ENCODE peak calls at places on chromosomes 11 and 22, in nine cellular contexts. One of them, this sample, is unnamed.

GRCh38 chr11:8927233-8927632 is 5.5 kb downstream of the C11orf16 start:
- DNase-seq in NT2/D1: no peak
- DNase-seq in neural progenitor cell: no peak
- DNase-seq in SK-N-SH: no peak
- DNase-seq in IMR-90: no peak
- DNase-seq in neuronal stem cell: no peak
- DNase-seq in H1: no peak
- DNase-seq in fibroblast of lung: no peak
- DNase-seq in HCT116: no peak
- DNase-seq in this sample: no peak

GRCh38 chr11:2465201-2466068 is 20.6 kb downstream of the KCNQ1 start:
- DNase-seq in NT2/D1: no peak
- DNase-seq in neural progenitor cell: no peak
- DNase-seq in SK-N-SH: no peak
- DNase-seq in IMR-90: no peak
- DNase-seq in neuronal stem cell: no peak
- DNase-seq in H1: no peak
- DNase-seq in fibroblast of lung: no peak
- DNase-seq in HCT116: no peak
- DNase-seq in this sample: no peak

GRCh38 chr11:102603091-102603490 is 22.0 kb downstream of the MMP20 start:
- DNase-seq in NT2/D1: no peak
- DNase-seq in neural progenitor cell: peak
- DNase-seq in SK-N-SH: no peak
- DNase-seq in IMR-90: peak
- DNase-seq in neuronal stem cell: no peak
- DNase-seq in H1: no peak
- DNase-seq in fibroblast of lung: peak
- DNase-seq in HCT116: peak
- DNase-seq in this sample: no peak

GRCh38 chr11:2534131-2534956 is 89.5 kb downstream of the KCNQ1 start:
- DNase-seq in NT2/D1: no peak
- DNase-seq in neural progenitor cell: no peak
- DNase-seq in SK-N-SH: no peak
- DNase-seq in IMR-90: no peak
- DNase-seq in neuronal stem cell: no peak
- DNase-seq in H1: no peak
- DNase-seq in fibroblast of lung: peak
- DNase-seq in HCT116: peak
- DNase-seq in this sample: peak

GRCh38 chr11:11451501-11452005 is 98.5 kb upstream of the CSNK2A3 start:
- DNase-seq in NT2/D1: no peak
- DNase-seq in neural progenitor cell: no peak
- DNase-seq in SK-N-SH: no peak
- DNase-seq in IMR-90: peak
- DNase-seq in neuronal stem cell: no peak
- DNase-seq in H1: no peak
- DNase-seq in fibroblast of lung: no peak
- DNase-seq in HCT116: peak
- DNase-seq in this sample: no peak

GRCh38 chr11:61955416-61956135 is 5.4 kb downstream of the BEST1 start:
- DNase-seq in NT2/D1: no peak
- DNase-seq in neural progenitor cell: peak
- DNase-seq in SK-N-SH: no peak
- DNase-seq in IMR-90: no peak
- DNase-seq in neuronal stem cell: peak
- DNase-seq in H1: peak
- DNase-seq in fibroblast of lung: no peak
- DNase-seq in HCT116: no peak
- DNase-seq in this sample: peak

GRCh38 chr11:62792193-62792575 is 378 bp upstream of the TMEM223 start:
- DNase-seq in NT2/D1: no peak
- DNase-seq in neural progenitor cell: peak
- DNase-seq in SK-N-SH: peak
- DNase-seq in IMR-90: peak
- DNase-seq in neuronal stem cell: no peak
- DNase-seq in H1: no peak
- DNase-seq in fibroblast of lung: peak
- DNase-seq in HCT116: no peak
- DNase-seq in this sample: peak

GRCh38 chr11:46277623-46278386 is at the start of gene CREB3L1:
- DNase-seq in NT2/D1: no peak
- DNase-seq in neural progenitor cell: peak
- DNase-seq in SK-N-SH: peak
- DNase-seq in IMR-90: no peak
- DNase-seq in neuronal stem cell: no peak
- DNase-seq in H1: no peak
- DNase-seq in fibroblast of lung: peak
- DNase-seq in HCT116: no peak
- DNase-seq in this sample: peak

GRCh38 chr11:36447947-36448346 is 62.1 kb downstream of the TRAF6 start:
- DNase-seq in NT2/D1: no peak
- DNase-seq in neural progenitor cell: no peak
- DNase-seq in SK-N-SH: no peak
- DNase-seq in IMR-90: no peak
- DNase-seq in neuronal stem cell: no peak
- DNase-seq in H1: no peak
- DNase-seq in fibroblast of lung: no peak
- DNase-seq in HCT116: no peak
- DNase-seq in this sample: no peak

GRCh38 chr11:96001037-96001436 is 77.1 kb upstream of the MTMR2 start:
- DNase-seq in NT2/D1: no peak
- DNase-seq in neural progenitor cell: no peak
- DNase-seq in SK-N-SH: no peak
- DNase-seq in IMR-90: peak
- DNase-seq in neuronal stem cell: no peak
- DNase-seq in H1: no peak
- DNase-seq in fibroblast of lung: peak
- DNase-seq in HCT116: no peak
- DNase-seq in this sample: peak

GRCh38 chr22:38230108-38230825 is 28.5 kb downstream of the MAFF start:
- DNase-seq in NT2/D1: peak
- DNase-seq in neural progenitor cell: peak
- DNase-seq in SK-N-SH: no peak
- DNase-seq in IMR-90: no peak
- DNase-seq in neuronal stem cell: no peak
- DNase-seq in H1: no peak
- DNase-seq in fibroblast of lung: no peak
- DNase-seq in HCT116: no peak
- DNase-seq in this sample: no peak

GRCh38 chr11:134277176-134278001 is 1.2 kb downstream of the GLB1L3 start:
- DNase-seq in NT2/D1: no peak
- DNase-seq in neural progenitor cell: peak
- DNase-seq in SK-N-SH: no peak
- DNase-seq in IMR-90: no peak
- DNase-seq in neuronal stem cell: no peak
- DNase-seq in H1: no peak
- DNase-seq in fibroblast of lung: no peak
- DNase-seq in HCT116: no peak
- DNase-seq in this sample: no peak

GRCh38 chr11:96091476-96091875 is 167.6 kb upstream of the MTMR2 start:
- DNase-seq in NT2/D1: no peak
- DNase-seq in neural progenitor cell: no peak
- DNase-seq in SK-N-SH: no peak
- DNase-seq in IMR-90: peak
- DNase-seq in neuronal stem cell: no peak
- DNase-seq in H1: no peak
- DNase-seq in fibroblast of lung: no peak
- DNase-seq in HCT116: no peak
- DNase-seq in this sample: no peak

GRCh38 chr11:113603277-113604059 is 102.6 kb downstream of the TMPRSS5 start:
- DNase-seq in NT2/D1: no peak
- DNase-seq in neural progenitor cell: no peak
- DNase-seq in SK-N-SH: no peak
- DNase-seq in IMR-90: no peak
- DNase-seq in neuronal stem cell: no peak
- DNase-seq in H1: no peak
- DNase-seq in fibroblast of lung: peak
- DNase-seq in HCT116: no peak
- DNase-seq in this sample: no peak

GRCh38 chr11:44538375-44539054 is 26.9 kb upstream of the CD82 start:
- DNase-seq in NT2/D1: peak
- DNase-seq in neural progenitor cell: peak
- DNase-seq in SK-N-SH: peak
- DNase-seq in IMR-90: peak
- DNase-seq in neuronal stem cell: peak
- DNase-seq in H1: peak
- DNase-seq in fibroblast of lung: peak
- DNase-seq in HCT116: peak
- DNase-seq in this sample: peak

GRCh38 chr22:31136711-31137110 is 3.6 kb downstream of the PLA2G3 start:
- DNase-seq in NT2/D1: no peak
- DNase-seq in neural progenitor cell: no peak
- DNase-seq in SK-N-SH: peak
- DNase-seq in IMR-90: no peak
- DNase-seq in neuronal stem cell: no peak
- DNase-seq in H1: no peak
- DNase-seq in fibroblast of lung: no peak
- DNase-seq in HCT116: no peak
- DNase-seq in this sample: no peak

GRCh38 chr11:118783724-118784495 is 7.1 kb downstream of the DDX6 start:
- DNase-seq in NT2/D1: no peak
- DNase-seq in neural progenitor cell: no peak
- DNase-seq in SK-N-SH: no peak
- DNase-seq in IMR-90: no peak
- DNase-seq in neuronal stem cell: no peak
- DNase-seq in H1: no peak
- DNase-seq in fibroblast of lung: no peak
- DNase-seq in HCT116: no peak
- DNase-seq in this sample: no peak

GRCh38 chr11:118790357-118791014 is 478 bp downstream of the DDX6 start:
- DNase-seq in NT2/D1: no peak
- DNase-seq in neural progenitor cell: peak
- DNase-seq in SK-N-SH: peak
- DNase-seq in IMR-90: peak
- DNase-seq in neuronal stem cell: peak
- DNase-seq in H1: no peak
- DNase-seq in fibroblast of lung: peak
- DNase-seq in HCT116: no peak
- DNase-seq in this sample: peak

GRCh38 chr11:118785362-118785761 is 5.6 kb downstream of the DDX6 start:
- DNase-seq in NT2/D1: no peak
- DNase-seq in neural progenitor cell: no peak
- DNase-seq in SK-N-SH: no peak
- DNase-seq in IMR-90: peak
- DNase-seq in neuronal stem cell: no peak
- DNase-seq in H1: no peak
- DNase-seq in fibroblast of lung: peak
- DNase-seq in HCT116: no peak
- DNase-seq in this sample: no peak

GRCh38 chr11:118789501-118790356 is 1.2 kb downstream of the DDX6 start:
- DNase-seq in NT2/D1: no peak
- DNase-seq in neural progenitor cell: peak
- DNase-seq in SK-N-SH: no peak
- DNase-seq in IMR-90: no peak
- DNase-seq in neuronal stem cell: peak
- DNase-seq in H1: no peak
- DNase-seq in fibroblast of lung: peak
- DNase-seq in HCT116: no peak
- DNase-seq in this sample: no peak

GRCh38 chr11:118786657-118787056 is 4.3 kb downstream of the DDX6 start:
- DNase-seq in NT2/D1: no peak
- DNase-seq in neural progenitor cell: no peak
- DNase-seq in SK-N-SH: no peak
- DNase-seq in IMR-90: no peak
- DNase-seq in neuronal stem cell: no peak
- DNase-seq in H1: no peak
- DNase-seq in fibroblast of lung: no peak
- DNase-seq in HCT116: no peak
- DNase-seq in this sample: no peak
- H3K9ac ChIP-seq in NT2/D1: no peak
- H3K9ac ChIP-seq in neural progenitor cell: no peak
- H3K9ac ChIP-seq in SK-N-SH: no peak
- H3K9ac ChIP-seq in IMR-90: no peak
- H3K9ac ChIP-seq in neuronal stem cell: no peak
- H3K9ac ChIP-seq in H1: no peak
- H3K9ac ChIP-seq in fibroblast of lung: no peak
- H3K9ac ChIP-seq in HCT116: no peak
- H3K9ac ChIP-seq in this sample: no peak

GRCh38 chr11:72821920-72822799 is 7.9 kb downstream of the ATG16L2 start:
- DNase-seq in NT2/D1: peak
- DNase-seq in neural progenitor cell: peak
- DNase-seq in SK-N-SH: peak
- DNase-seq in IMR-90: peak
- DNase-seq in neuronal stem cell: peak
- DNase-seq in H1: peak
- DNase-seq in fibroblast of lung: peak
- DNase-seq in HCT116: peak
- DNase-seq in this sample: peak
- H3K9ac ChIP-seq in NT2/D1: peak
- H3K9ac ChIP-seq in neural progenitor cell: no peak
- H3K9ac ChIP-seq in SK-N-SH: peak
- H3K9ac ChIP-seq in IMR-90: peak
- H3K9ac ChIP-seq in neuronal stem cell: peak
- H3K9ac ChIP-seq in H1: peak
- H3K9ac ChIP-seq in fibroblast of lung: peak
- H3K9ac ChIP-seq in HCT116: peak
- H3K9ac ChIP-seq in this sample: peak

GRCh38 chr22:23829845-23830372 is 8.9 kb downstream of the DERL3 start:
- DNase-seq in NT2/D1: no peak
- DNase-seq in neural progenitor cell: no peak
- DNase-seq in SK-N-SH: peak
- DNase-seq in IMR-90: peak
- DNase-seq in neuronal stem cell: no peak
- DNase-seq in H1: no peak
- DNase-seq in fibroblast of lung: peak
- DNase-seq in HCT116: no peak
- DNase-seq in this sample: peak
- H3K9ac ChIP-seq in NT2/D1: no peak
- H3K9ac ChIP-seq in neural progenitor cell: no peak
- H3K9ac ChIP-seq in SK-N-SH: no peak
- H3K9ac ChIP-seq in IMR-90: no peak
- H3K9ac ChIP-seq in neuronal stem cell: no peak
- H3K9ac ChIP-seq in H1: no peak
- H3K9ac ChIP-seq in fibroblast of lung: no peak
- H3K9ac ChIP-seq in HCT116: no peak
- H3K9ac ChIP-seq in this sample: no peak

DNA sequence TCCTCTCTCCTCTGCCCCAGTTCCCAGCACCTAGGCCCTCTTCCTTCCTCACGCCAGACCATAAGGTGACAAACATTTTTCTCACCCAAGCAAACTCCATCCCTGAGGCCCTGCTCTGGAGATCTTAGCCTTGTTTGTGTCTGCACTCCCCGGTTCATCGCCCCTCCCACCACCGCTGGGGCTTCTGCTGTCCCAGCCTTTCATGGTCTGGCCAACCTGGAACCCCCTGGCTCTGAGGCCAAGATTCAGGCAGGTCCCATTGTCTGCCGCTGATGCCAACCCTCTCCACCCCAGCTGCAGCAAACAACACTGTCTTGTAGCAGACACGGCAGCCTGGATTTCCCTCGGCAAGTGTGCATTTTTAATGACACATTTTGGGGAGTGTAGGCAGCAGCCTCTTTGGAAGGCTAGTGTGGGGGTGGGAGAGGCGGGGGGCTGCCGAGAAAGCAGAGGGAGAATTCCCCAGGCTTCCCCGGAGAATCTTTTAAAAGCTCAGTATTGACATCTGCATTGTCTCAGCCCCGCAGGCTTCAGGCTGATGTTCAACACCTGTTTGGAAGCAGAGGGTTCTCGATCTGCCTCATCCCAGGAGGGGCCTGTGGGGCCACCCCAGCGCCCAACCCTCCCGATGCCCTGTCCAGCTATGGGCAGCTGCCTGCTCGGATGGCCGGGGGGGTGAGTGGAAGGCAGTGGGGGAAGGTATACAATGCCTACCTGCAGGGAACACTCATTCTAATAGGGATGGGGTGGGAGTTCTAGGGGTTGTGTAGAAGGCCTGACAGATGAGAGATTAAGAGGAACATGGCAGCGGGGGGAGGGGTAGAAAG is 41.6 kb downstream of the NECTIN1 start:
- DNase-seq in NT2/D1: no peak
- DNase-seq in neural progenitor cell: no peak
- DNase-seq in SK-N-SH: no peak
- DNase-seq in IMR-90: no peak
- DNase-seq in neuronal stem cell: no peak
- DNase-seq in H1: no peak
- DNase-seq in fibroblast of lung: no peak
- DNase-seq in HCT116: no peak
- DNase-seq in this sample: no peak
- H3K9ac ChIP-seq in NT2/D1: no peak
- H3K9ac ChIP-seq in neural progenitor cell: no peak
- H3K9ac ChIP-seq in SK-N-SH: no peak
- H3K9ac ChIP-seq in IMR-90: no peak
- H3K9ac ChIP-seq in neuronal stem cell: no peak
- H3K9ac ChIP-seq in H1: no peak
- H3K9ac ChIP-seq in fibroblast of lung: no peak
- H3K9ac ChIP-seq in HCT116: no peak
- H3K9ac ChIP-seq in this sample: no peak

This sample was measured in kidney.